ENCODE peak calls at places on chromosomes 12 and 14, in ten cellular contexts. E is left ventricle myocardium inferior, L is smooth muscle cell of the brain vasculature, H is GM06990, C is ascending aorta, Y is GM04503, Z is PC-3, Q is iPS-NIHi11, J is A549, P is SK-N-SH. G is an unnamed sample.

GRCh38 chr12:111431772-111432171 is 26.0 kb downstream of the SH2B3 start:
- DNase-seq in E (no peak), L (no peak), H (no peak), C (no peak), Y (no peak), Z (no peak), Q (no peak), J (no peak), P (no peak), G (no peak)

GRCh38 chr12:68792952-68793351 is 15.0 kb upstream of the MDM2 start:
- DNase-seq in E (no peak), L (no peak), H (peak), C (no peak), Y (no peak), Z (peak), Q (peak), J (peak), P (peak), G (peak)

GRCh38 chr12:130334937-130335336 is 2.8 kb upstream of the PIWIL1 start:
- DNase-seq in E (no peak), L (no peak), H (no peak), C (no peak), Y (no peak), Z (no peak), Q (no peak), J (no peak), P (no peak), G (no peak)

GRCh38 chr14:37970696-37971095 is 237.0 kb upstream of the SSTR1 start:
- DNase-seq in E (no peak), L (no peak), H (no peak), C (no peak), Y (no peak), Z (no peak), Q (no peak), J (no peak), P (no peak), G (no peak)

GRCh38 chr14:93011650-93012317 is 88.8 kb downstream of the CHGA start:
- DNase-seq in E (no peak), L (no peak), H (no peak), C (no peak), Y (no peak), Z (no peak), Q (no peak), J (no peak), P (no peak), G (no peak)

GRCh38 chr12:8038659-8039114 is 6.2 kb downstream of the FOXJ2 start:
- DNase-seq in E (peak), L (no peak), H (no peak), C (no peak), Y (no peak), Z (no peak), Q (peak), J (peak), P (peak), G (no peak)

GRCh38 chr12:124914392-124915248 is at the start of gene UBC:
- DNase-seq in E (peak), L (peak), H (peak), C (peak), Y (no peak), Z (peak), Q (peak), J (peak), P (peak), G (peak)

GRCh38 chr12:52604859-52605258 is 3.6 kb upstream of the KRT72 start:
- DNase-seq in E (no peak), L (no peak), H (no peak), C (no peak), Y (no peak), Z (no peak), Q (no peak), J (peak), P (no peak), G (no peak)

GRCh38 chr14:90362558-90362896 is 30.8 kb upstream of the NRDE2 start:
- DNase-seq in E (no peak), L (no peak), H (no peak), C (no peak), Y (no peak), Z (no peak), Q (no peak), J (no peak), P (no peak), G (no peak)

GRCh38 chr12:50715174-50715573 is 48.7 kb upstream of the ATF1 start:
- DNase-seq in E (no peak), L (no peak), H (no peak), C (no peak), Y (no peak), Z (no peak), Q (no peak), J (no peak), P (no peak), G (no peak)

GRCh38 chr12:129193263-129193871 is 340.1 kb downstream of the GLT1D1 start:
- DNase-seq in E (no peak), L (no peak), H (no peak), C (no peak), Y (no peak), Z (peak), Q (peak), J (peak), P (peak), G (peak)

GRCh38 chr14:33692762-33693161 is 258.1 kb downstream of the EGLN3 start:
- DNase-seq in E (no peak), L (peak), H (no peak), C (no peak), Y (peak), Z (peak), Q (no peak), J (no peak), P (no peak), G (no peak)

GRCh38 chr14:30893819-30894218 is 19.5 kb downstream of the COCH start:
- DNase-seq in E (no peak), L (no peak), H (no peak), C (no peak), Y (no peak), Z (no peak), Q (no peak), J (no peak), P (no peak), G (no peak)

GRCh38 chr14:91413547-91414474 is 3.8 kb downstream of the CCDC88C start:
- DNase-seq in E (no peak), L (no peak), H (no peak), C (no peak), Y (no peak), Z (no peak), Q (peak), J (no peak), P (no peak), G (no peak)

GRCh38 chr12:15855646-15856045 is 26.5 kb upstream of the STRAP start:
- DNase-seq in E (no peak), L (no peak), H (no peak), C (no peak), Y (no peak), Z (peak), Q (no peak), J (no peak), P (no peak), G (no peak)

GRCh38 chr12:132219323-132219722 is 75.1 kb downstream of the NOC4L start:
- DNase-seq in E (no peak), L (no peak), H (no peak), C (no peak), Y (no peak), Z (no peak), Q (no peak), J (no peak), P (no peak), G (no peak)

GRCh38 chr12:123898673-123899072 is 74.0 kb downstream of the CCDC92 start:
- DNase-seq in E (no peak), L (no peak), H (no peak), C (no peak), Y (no peak), Z (no peak), Q (no peak), J (no peak), P (no peak), G (no peak)

GRCh38 chr12:54159140-54159539 is 29.6 kb downstream of the SMUG1 start:
- DNase-seq in E (no peak), L (no peak), H (peak), C (no peak), Y (no peak), Z (no peak), Q (peak), J (no peak), P (peak), G (peak)

GRCh38 chr14:91114079-91115065 is 499 bp downstream of the DGLUCY start:
- DNase-seq in E (no peak), L (peak), H (peak), C (peak), Y (peak), Z (no peak), Q (peak), J (no peak), P (peak), G (peak)

GRCh38 chr14:49679271-49679670 is 8.7 kb downstream of the POLE2 start:
- DNase-seq in E (no peak), L (no peak), H (no peak), C (no peak), Y (no peak), Z (peak), Q (no peak), J (no peak), P (no peak), G (no peak)

GRCh38 chr12:12408265-12408690 is 51.4 kb downstream of the BORCS5 start:
- DNase-seq in E (no peak), L (no peak), H (no peak), C (no peak), Y (no peak), Z (no peak), Q (no peak), J (no peak), P (no peak), G (no peak)

G was measured in GM13976.